ENCODE peak calls at places on chromosomes 11 and 22, in seven cellular contexts. U is esophagus squamous epithelium, J is fibroblast of lung, W is bronchial epithelial cell, M is aorta, F is heart right ventricle, Z is mesendoderm. E is an unnamed sample. For H3K36me3, the result is how much of the 10 kb centered on the place peaks cover.

GRCh38 chr11:86228967-86229330 is 15.6 kb upstream of the EED start:
- DNase-seq in U (no peak), W (no peak), Z (no peak), M (no peak), F (no peak), J (no peak), E (no peak)

GRCh38 chr22:50074551-50075042 is 10.6 kb downstream of the MLC1 start:
- DNase-seq in Z (peak), F (no peak), U (no peak), W (no peak), M (peak), J (no peak), E (no peak)

GRCh38 chr22:37581534-37581933 is 1.6 kb upstream of the LGALS2 start:
- DNase-seq in U (no peak), W (no peak), Z (no peak), M (peak), F (peak), J (no peak), E (no peak)

GRCh38 chr11:93849751-93850584 is 450 bp downstream of the VSTM5 start:
- DNase-seq in F (peak), W (no peak), U (no peak), M (peak), Z (no peak), J (peak), E (no peak)

GRCh38 chr22:38443675-38444521 is 11.1 kb downstream of the KCNJ4 start:
- DNase-seq in F (no peak), W (no peak), M (no peak), J (no peak), Z (no peak), U (no peak), E (no peak)

GRCh38 chr22:32533265-32534068 is 58.9 kb downstream of the FBXO7 start:
- DNase-seq in U (no peak), F (no peak), Z (no peak), J (peak), W (no peak), M (no peak), E (no peak)

GRCh38 chr11:72562431-72562830 is 111.8 kb downstream of the PDE2A start:
- DNase-seq in Z (no peak), J (no peak), F (no peak), W (peak), M (no peak), U (no peak), E (no peak)

GRCh38 chr22:37021710-37022482 is 2.4 kb downstream of the MPST start:
- DNase-seq in U (no peak), W (peak), J (peak), Z (no peak), M (no peak), F (no peak), E (peak)

GRCh38 chr22:39214383-39215069 is 30.3 kb downstream of the PDGFB start:
- DNase-seq in W (peak), J (no peak), U (no peak), F (no peak), M (peak), Z (peak), E (no peak)

GRCh38 chr22:43432883-43433415 is 21.1 kb downstream of the MPPED1 start:
- DNase-seq in Z (no peak), F (no peak), W (no peak), J (no peak), M (peak), U (no peak), E (no peak)

GRCh38 chr11:61963282-61964057 is 4.0 kb downstream of the FTH1 start:
- DNase-seq in U (no peak), J (peak), Z (no peak), M (peak), F (no peak), W (peak), E (no peak)

GRCh38 chr11:128848815-128849455 is 18.2 kb downstream of the KCNJ1 start:
- DNase-seq in M (no peak), U (no peak), Z (peak), W (no peak), F (peak), J (peak), E (no peak)

GRCh38 chr11:78595431-78596130 is 20.9 kb upstream of the NARS2 start:
- DNase-seq in W (no peak), J (peak), M (no peak), Z (no peak), F (no peak), U (no peak), E (no peak)

GRCh38 chr11:94876645-94877445 is 96.5 kb downstream of the CWC15 start:
- DNase-seq in M (peak), W (peak), F (peak), J (peak), Z (peak), U (no peak), E (peak)

GRCh38 chr11:69518081-69518950 is 36.9 kb downstream of the LINC01488 start:
- DNase-seq in Z (no peak), U (no peak), J (peak), M (peak), W (peak), F (no peak), E (no peak)

GRCh38 chr22:22896601-22897000 is 9.0 kb downstream of the IGLL5 start:
- DNase-seq in J (no peak), U (no peak), F (no peak), Z (no peak), M (no peak), W (no peak), E (no peak)

GRCh38 chr11:14318581-14318981 is 40.4 kb downstream of the RRAS2 start:
- DNase-seq in J (no peak), Z (no peak), M (no peak), U (no peak), W (peak), F (no peak), E (no peak)

GRCh38 chr11:1504581-1505290 is 18.2 kb upstream of the MOB2 start:
- DNase-seq in Z (no peak), F (no peak), J (no peak), M (peak), W (no peak), U (no peak), E (no peak)

DNA sequence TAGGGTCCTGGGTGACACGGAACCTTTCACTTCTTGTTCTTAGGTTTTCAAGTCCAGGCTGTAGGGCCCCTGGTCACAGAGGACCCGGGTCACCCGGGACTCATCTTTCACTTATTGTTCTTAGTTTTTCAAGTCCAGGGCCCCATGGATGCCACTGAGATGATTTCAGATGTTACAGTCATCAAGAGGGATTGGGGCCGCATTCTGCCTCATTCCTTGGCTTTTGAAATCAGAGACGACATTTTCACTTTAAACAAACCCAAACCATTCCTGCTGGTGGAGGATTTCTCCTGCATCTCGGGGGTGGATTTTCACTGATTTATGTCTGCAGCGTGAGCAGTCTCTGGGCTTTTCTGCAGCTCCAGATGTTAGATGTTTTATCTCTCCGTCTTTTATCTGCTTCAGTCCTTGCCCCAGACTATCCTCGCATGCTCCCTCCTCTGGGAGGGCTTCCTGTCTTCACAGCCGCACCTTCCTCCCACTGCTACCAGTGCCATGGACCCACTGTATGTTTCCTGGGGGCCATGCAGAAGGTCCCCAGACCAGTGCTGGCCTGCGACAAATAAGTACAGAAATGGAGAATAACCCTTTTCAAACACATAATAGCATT is 27.4 kb downstream of the FBLN1 start:
- DNase-seq in J (peak), W (no peak), Z (no peak), U (no peak), F (no peak), M (no peak), E (no peak)
- H3K36me3 ChIP-seq in J (under half), W (under half), Z (under half), U (under half), F (half or more), M (under half), E (under half)

DNA sequence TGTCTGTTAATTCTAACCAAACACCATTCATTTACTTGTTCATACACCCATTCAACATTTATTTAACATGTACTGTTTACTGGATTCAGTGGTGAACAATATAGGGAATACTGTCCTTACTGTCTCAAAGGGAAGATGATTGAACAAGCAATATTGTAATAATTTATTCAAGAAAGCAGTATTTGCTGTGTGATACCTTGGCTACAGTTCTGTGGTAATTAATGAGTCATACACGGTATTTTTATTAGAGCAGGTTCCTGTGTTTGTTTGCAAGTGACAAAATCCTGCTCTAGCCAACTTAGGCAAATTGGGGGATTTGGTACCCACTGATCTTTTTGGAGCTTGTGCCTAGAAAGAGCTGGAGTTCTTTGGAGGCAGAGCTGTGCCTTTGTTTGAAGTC is 15.7 kb downstream of the PIH1D2 start:
- DNase-seq in F (no peak), M (no peak), J (no peak), U (no peak), W (peak), Z (no peak), E (no peak)
- H3K36me3 ChIP-seq in F (half or more), M (under half), J (under half), U (under half), W (under half), Z (under half), E (under half)

GRCh38 chr11:7585816-7586215 is 72.0 kb downstream of the PPFIBP2 start:
- DNase-seq in M (no peak), U (no peak), F (no peak), J (no peak), Z (no peak), W (no peak), E (no peak)
- H3K36me3 ChIP-seq in M (under half), U (under half), F (under half), J (under half), Z (under half), W (under half), E (under half)

DNA sequence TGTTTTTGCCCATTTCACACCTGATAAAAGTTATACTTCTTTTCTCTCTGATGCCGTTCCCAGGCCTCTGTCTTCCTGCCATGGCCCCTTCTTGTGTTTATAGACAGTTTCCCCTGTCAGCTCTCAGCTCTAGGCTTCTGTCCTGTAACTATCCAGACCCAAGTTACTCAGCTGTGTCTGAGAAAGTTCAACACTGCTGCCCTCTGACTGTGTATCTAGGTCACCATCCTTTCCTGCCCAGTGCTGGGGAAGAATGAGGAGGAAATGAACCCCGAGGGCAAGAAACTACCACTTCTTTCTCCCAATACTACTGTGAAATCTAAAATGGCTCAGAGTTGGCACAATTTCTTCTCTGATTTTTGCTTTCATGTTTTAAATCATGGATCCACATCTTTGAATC is 29.6 kb downstream of the SNX19 start:
- DNase-seq in F (no peak), J (peak), M (no peak), W (no peak), U (no peak), Z (no peak), E (no peak)
- H3K36me3 ChIP-seq in F (half or more), J (under half), M (under half), W (under half), U (under half), Z (under half), E (under half)

E was measured in Panc1.